ENCODE peak calls at places on chromosomes 12 and 14, in eight cellular contexts. S is uterus; M is hepatocyte; K is IMR-90; R is colonic mucosa; B is tibial nerve; U is ovary; W is effector memory CD4-positive, alpha-beta T cell. G is an unnamed sample. For H3K4me1, the result is how much of the 10 kb centered on the place peaks cover.

GRCh38 chr14:97368900-97369564 is 571.9 kb downstream of the VRK1 start:
- DNase-seq in S (no peak), M (no peak), K (no peak), R (no peak), B (no peak), U (no peak), W (no peak), G (no peak)

GRCh38 chr12:12327802-12328201 is 22.2 kb downstream of the MANSC1 start:
- DNase-seq in S (peak), M (peak), K (peak), R (no peak), B (no peak), U (no peak), W (no peak), G (peak)

GRCh38 chr12:98373019-98373554 is 142.3 kb upstream of the TMPO start:
- DNase-seq in S (no peak), M (peak), K (peak), R (no peak), B (no peak), U (no peak), W (no peak), G (no peak)

GRCh38 chr12:104576980-104577925 is 120.5 kb downstream of the CHST11 start:
- DNase-seq in S (no peak), M (no peak), K (peak), R (no peak), B (no peak), U (no peak), W (no peak), G (no peak)

GRCh38 chr12:113846883-113847282 is 119.2 kb downstream of the RBM19 start:
- DNase-seq in S (no peak), M (no peak), K (no peak), R (no peak), B (no peak), U (no peak), W (no peak), G (no peak)

GRCh38 chr14:21191809-21192446 is 36.1 kb upstream of the OR5AU1 start:
- DNase-seq in S (peak), M (peak), K (no peak), R (peak), B (peak), U (peak), W (peak), G (peak)

GRCh38 chr12:51222461-51222860 is 4.6 kb upstream of the POU6F1 start:
- DNase-seq in S (no peak), M (no peak), K (no peak), R (no peak), B (no peak), U (no peak), W (no peak), G (no peak)

GRCh38 chr14:81268016-81268416 is 47.3 kb upstream of the GTF2A1 start:
- DNase-seq in S (no peak), M (no peak), K (peak), R (no peak), B (no peak), U (no peak), W (no peak), G (peak)

GRCh38 chr12:108046135-108046534 is 83.0 kb upstream of the WSCD2 start:
- DNase-seq in S (no peak), M (no peak), K (no peak), R (no peak), B (no peak), U (no peak), W (no peak), G (no peak)

GRCh38 chr14:44700694-44701093 is 193.6 kb upstream of the FSCB start:
- DNase-seq in S (no peak), M (no peak), K (no peak), R (no peak), B (no peak), U (no peak), W (no peak), G (no peak)

GRCh38 chr14:94593749-94594431 is 12.7 kb downstream of the SERPINA5 start:
- DNase-seq in S (no peak), M (peak), K (no peak), R (no peak), B (no peak), U (no peak), W (no peak), G (no peak)

GRCh38 chr12:91566328-91567099 is 383.9 kb upstream of the DCN start:
- DNase-seq in S (no peak), M (no peak), K (no peak), R (no peak), B (no peak), U (no peak), W (no peak), G (no peak)

GRCh38 chr12:34598851-34599529 is 576.7 kb downstream of the ALG10 start:
- DNase-seq in S (no peak), M (no peak), K (no peak), R (no peak), B (no peak), U (peak), W (no peak), G (no peak)

GRCh38 chr14:103731916-103732867 is 16.6 kb downstream of the ZFYVE21 start:
- DNase-seq in S (no peak), M (no peak), K (no peak), R (no peak), B (no peak), U (peak), W (no peak), G (no peak)

GRCh38 chr14:103733651-103734050 is 18.0 kb downstream of the ZFYVE21 start:
- DNase-seq in S (no peak), M (no peak), K (no peak), R (no peak), B (no peak), U (no peak), W (no peak), G (no peak)

GRCh38 chr14:103734081-103734888 is 18.7 kb downstream of the ZFYVE21 start:
- DNase-seq in S (no peak), M (no peak), K (no peak), R (no peak), B (no peak), U (no peak), W (no peak), G (no peak)

GRCh38 chr14:103731481-103731880 is 15.9 kb downstream of the ZFYVE21 start:
- DNase-seq in S (no peak), M (no peak), K (no peak), R (no peak), B (no peak), U (no peak), W (no peak), G (no peak)

GRCh38 chr14:103732868-103733626 is 17.4 kb downstream of the ZFYVE21 start:
- DNase-seq in S (no peak), M (no peak), K (no peak), R (no peak), B (no peak), U (no peak), W (no peak), G (no peak)
- H3K4me1 ChIP-seq in S (under half), M (under half), K (under half), R (under half), B (under half), U (under half), W (under half), G (under half)

GRCh38 chr12:109358154-109358869 is 10.6 kb downstream of the MYO1H start:
- DNase-seq in S (no peak), M (no peak), K (peak), R (no peak), B (no peak), U (no peak), W (no peak), G (no peak)
- H3K4me3 ChIP-seq in S (no peak), M (no peak), K (no peak), R (no peak), B (no peak), U (no peak), W (peak), G (no peak)

GRCh38 chr12:69508581-69508980 is 38.4 kb downstream of the FRS2 start:
- DNase-seq in S (no peak), M (no peak), K (no peak), R (no peak), B (no peak), U (no peak), W (no peak), G (no peak)
- H3K4me1 ChIP-seq in S (under half), M (under half), K (under half), R (under half), B (under half), U (under half), W (under half), G (under half)

GRCh38 chr12:26114720-26115406 is 10.0 kb downstream of the BHLHE41 start:
- DNase-seq in S (no peak), M (no peak), K (no peak), R (no peak), B (no peak), U (no peak), W (no peak), G (no peak)
- H3K4me3 ChIP-seq in S (peak), M (peak), K (peak), R (peak), B (peak), U (peak), W (peak), G (peak)